ENCODE peak calls at places on chromosomes 11 and 22, in four cellular contexts. Y is adrenal gland; Z is cardiac muscle cell; W is CD8-positive, alpha-beta T cell. N is an unnamed sample.
A peak's percentile ranks its signal among the peaks of the same experiment; 100 is the strongest.

GRCh38 chr22:47168441-47168840 is 406.0 kb downstream of the TBC1D22A start:
- DNase-seq in W (no peak), Y (peak; percentile 8), Z (no peak), N (no peak)

GRCh38 chr11:12224537-12224893 is 114.1 kb downstream of the MICAL2 start:
- DNase-seq in W (peak; percentile 93), Y (peak; percentile 74), Z (no peak), N (peak; percentile 92)

GRCh38 chr11:26088391-26088790 is 243.5 kb upstream of the ANO3 start:
- DNase-seq in Y (no peak), W (no peak), Z (no peak), N (no peak)

GRCh38 chr11:68037481-68038225 is 1.2 kb upstream of the TCIRG1 start:
- DNase-seq in Z (no peak), Y (peak; percentile 80), W (no peak), N (no peak)

GRCh38 chr11:116078101-116078561 is 573.9 kb upstream of the CADM1 start:
- DNase-seq in Y (no peak), W (no peak), Z (peak; percentile 67), N (no peak)

GRCh38 chr22:44256085-44256484 is 56.7 kb downstream of the SHISAL1 start:
- DNase-seq in W (peak; percentile 29), Z (no peak), Y (no peak), N (no peak)

GRCh38 chr11:10519630-10520029 is 21.4 kb downstream of the RNF141 start:
- DNase-seq in Z (no peak), W (no peak), Y (no peak), N (no peak)

GRCh38 chr11:68343761-68344256 is 31.4 kb downstream of the LRP5 start:
- DNase-seq in W (no peak), Z (no peak), Y (peak; percentile 84), N (peak; percentile 25)

GRCh38 chr11:9825315-9825714 is 161.4 kb downstream of the SWAP70 start:
- DNase-seq in W (no peak), Z (no peak), Y (no peak), N (no peak)

GRCh38 chr11:10506013-10506370 is 35.0 kb downstream of the RNF141 start:
- DNase-seq in W (no peak), Y (no peak), Z (no peak), N (no peak)

GRCh38 chr11:125874556-125875124 is 12.8 kb upstream of the HYLS1 start:
- DNase-seq in Y (peak; percentile 59), W (peak; percentile 55), Z (peak; percentile 79), N (peak; percentile 28)

GRCh38 chr11:61477734-61478148 is 30.8 kb upstream of the LRRC10B start:
- DNase-seq in Y (no peak), Z (peak; percentile 61), W (peak; percentile 71), N (peak; percentile 70)

GRCh38 chr11:29159552-29160465 is 857.0 kb downstream of the KCNA4 start:
- DNase-seq in W (no peak), Z (peak; percentile 76), Y (peak; percentile 24), N (no peak)

GRCh38 chr11:87719311-87720073 is 455.8 kb downstream of the RAB38 start:
- DNase-seq in Z (no peak), W (no peak), Y (no peak), N (no peak)

GRCh38 chr11:223026-223789 is 12.9 kb downstream of the SIRT3 start:
- DNase-seq in W (no peak), Z (no peak), Y (no peak), N (no peak)

GRCh38 chr22:25564979-25565677 is 653 bp downstream of the GRK3 start:
- DNase-seq in Z (no peak), Y (no peak), W (peak; percentile 49), N (no peak)

GRCh38 chr11:67357831-67358555 is 4.6 kb upstream of the POLD4 start:
- DNase-seq in Y (no peak), W (no peak), Z (no peak), N (no peak)

GRCh38 chr11:79809487-79809886 is 368.7 kb upstream of the TENM4 start:
- DNase-seq in Y (no peak), Z (peak; percentile 75), W (no peak), N (no peak)

GRCh38 chr11:34165786-34166557 is 60.5 kb downstream of the NAT10 start:
- DNase-seq in Y (peak; percentile 74), Z (no peak), W (no peak), N (no peak)
- H3K4me3 ChIP-seq in Y (no peak overlapping the region), Z (no peak overlapping the region), W (no peak overlapping the region), N (no peak overlapping the region)

GRCh38 chr11:121520243-121521144 is 67.7 kb upstream of the SORL1-AS1 start:
- DNase-seq in W (no peak), Z (no peak), Y (no peak), N (no peak)

GRCh38 chr11:121522043-121522941 is 69.5 kb upstream of the SORL1-AS1 start:
- DNase-seq in Z (no peak), W (no peak), Y (no peak), N (no peak)

GRCh38 chr11:121523581-121524232 is 70.9 kb upstream of the SORL1-AS1 start:
- DNase-seq in Z (no peak), W (no peak), Y (no peak), N (no peak)

GRCh38 chr11:121524233-121524631 is 71.5 kb upstream of the SORL1-AS1 start:
- DNase-seq in Z (peak; percentile 11), Y (no peak), W (no peak), N (no peak)

GRCh38 chr11:121521145-121522042 is 68.6 kb upstream of the SORL1-AS1 start:
- DNase-seq in Y (no peak), W (no peak), Z (no peak), N (no peak)
- TF ChIP-seq CTCF in Y (no peak), W (no peak), Z (no peak), N (no peak)

GRCh38 chr22:38292694-38293093 is 19.9 kb upstream of the TMEM184B start:
- DNase-seq in Z (no peak), Y (no peak), W (no peak), N (no peak)
- H3K27ac ChIP-seq in Z (peak overlapping the region; percentile 39), Y (no peak overlapping the region), W (no peak overlapping the region), N (no peak overlapping the region)

GRCh38 chr11:46347637-46348311 is 511 bp downstream of the DGKZ start:
- DNase-seq in Y (no peak), W (no peak), Z (no peak), N (peak; percentile 66)

GRCh38 chr11:46346886-46347636 is at the start of gene DGKZ:
- DNase-seq in W (peak; percentile 96), Y (peak; percentile 81), Z (peak; percentile 90), N (peak; percentile 93)

GRCh38 chr11:46345881-46346484 is 1.3 kb upstream of the DGKZ start:
- DNase-seq in Z (no peak), W (no peak), Y (no peak), N (peak; percentile 43)

GRCh38 chr11:46343520-46343919 is 3.7 kb upstream of the DGKZ start:
- DNase-seq in Y (no peak), W (no peak), Z (no peak), N (no peak)

DNA sequence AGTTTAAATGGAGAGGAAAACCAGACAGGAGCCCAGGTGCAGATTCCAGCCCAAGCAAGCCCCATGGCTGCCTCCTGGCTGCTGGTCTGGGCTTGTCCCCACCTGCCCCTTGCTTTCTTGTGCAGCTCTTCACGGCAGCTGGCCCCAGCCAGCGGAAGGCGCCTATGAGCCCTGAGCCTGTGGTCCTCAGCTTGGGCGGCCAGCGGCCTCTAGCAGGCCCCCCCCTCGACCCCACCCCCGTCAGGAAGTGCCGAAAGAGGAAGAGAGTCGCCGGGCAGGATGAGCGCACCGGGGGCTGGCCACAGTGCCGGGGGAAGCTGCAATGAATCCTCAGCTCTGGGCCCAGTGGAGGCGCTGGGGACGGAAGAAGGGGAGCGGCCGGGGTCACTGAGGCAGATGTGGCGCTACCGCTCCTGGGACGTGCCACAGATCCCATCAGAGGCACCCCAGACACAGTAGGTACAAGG is 2.1 kb upstream of the DGKZ start:
- DNase-seq in Z (no peak), Y (no peak), W (no peak), N (peak; percentile 69)
- H3K4me3 ChIP-seq in Z (no peak overlapping the region), Y (peak overlapping the region; percentile 49), W (peak overlapping the region; percentile 51), N (peak overlapping the region; percentile 20)

DNA sequence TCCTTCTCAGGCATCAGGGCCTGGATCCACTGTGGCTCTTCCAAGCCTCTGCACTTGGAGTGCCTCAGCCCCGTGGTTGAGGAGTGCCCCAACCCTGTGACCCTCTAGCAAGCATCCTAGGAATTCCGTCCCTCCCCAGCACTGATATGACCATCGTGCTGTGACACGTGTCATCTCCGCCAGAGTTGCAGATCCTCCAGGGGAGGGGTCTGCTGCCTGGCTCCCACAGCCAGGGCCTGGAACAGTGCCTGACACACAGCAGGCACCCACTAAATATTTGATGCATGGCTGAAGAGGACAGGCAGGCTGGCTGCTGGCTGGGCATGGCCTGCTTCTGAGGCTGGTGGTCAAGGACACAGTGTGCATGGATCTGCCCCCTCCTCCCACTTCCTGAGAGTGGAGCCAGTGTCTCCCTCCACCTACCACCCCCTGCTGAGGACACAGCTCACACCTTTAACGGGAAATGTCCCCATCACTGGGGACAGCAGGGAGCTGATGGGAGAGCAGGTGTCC is 1.7 kb upstream of the CD81 start:
- DNase-seq in Y (no peak), Z (peak; percentile 72), W (no peak), N (no peak)
- TF ChIP-seq CTCF in Y (no peak), Z (no peak), W (no peak), N (no peak)

GRCh38 chr22:43152355-43153071 is 1.2 kb downstream of the TSPO start:
- DNase-seq in Z (no peak), Y (peak; percentile 79), W (peak; percentile 79), N (peak; percentile 65)

GRCh38 chr22:43150731-43151206 is 590 bp upstream of the TSPO start:
- DNase-seq in W (no peak), Y (peak; percentile 64), Z (no peak), N (no peak)

GRCh38 chr22:43151251-43152000 is at the start of gene TSPO:
- DNase-seq in Z (peak; percentile 57), W (peak; percentile 77), Y (peak; percentile 89), N (peak; percentile 91)

GRCh38 chr22:43153916-43154315 is 2.6 kb downstream of the TSPO start:
- DNase-seq in Y (no peak), Z (no peak), W (no peak), N (no peak)

DNA sequence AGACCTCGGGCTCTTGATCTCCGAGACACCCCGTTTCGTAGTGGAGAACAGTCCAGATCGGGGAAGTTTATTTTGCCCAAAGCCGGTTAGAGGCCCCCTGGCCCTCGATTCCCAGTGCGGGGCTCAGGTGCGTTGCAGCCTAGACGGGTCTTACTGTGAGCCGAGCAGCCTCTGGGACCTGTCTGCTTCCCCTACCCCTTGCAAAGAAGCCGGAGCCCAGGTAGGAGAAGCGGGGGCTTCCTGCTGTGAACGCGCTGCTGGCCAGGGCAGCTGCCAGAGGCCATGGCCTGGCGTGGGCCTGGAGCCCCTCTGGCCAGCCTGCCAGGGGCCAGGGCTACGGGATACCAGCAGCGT is 619 bp downstream of the TSPO start:
- DNase-seq in Z (no peak), W (no peak), Y (no peak), N (no peak)
- H3K27ac ChIP-seq in Z (no peak overlapping the region), W (peak overlapping the region; percentile 56), Y (peak overlapping the region; percentile 67), N (peak overlapping the region; percentile 81)

N was measured in Peyer's patch.